ENCODE peak calls at places on chromosome 20, in six cellular contexts. One of them, this sample, is unnamed.

GRCh38 chr20:21615617-21616080 is 89.8 kb upstream of the PAX1 start:
- DNase-seq in fibroblast of pulmonary artery: peak
- DNase-seq in stimulated activated CD4-positive, alpha-beta T cell treated with anti-CD3 and anti-CD28 coated beads, Interleukin-4, amount 100 ng/mL, for 48 hours: peak
- DNase-seq in cardiac fibroblast: peak
- DNase-seq in lung: peak
- DNase-seq in BE2C: peak
- DNase-seq in this sample: peak

GRCh38 chr20:40442181-40442963 is 246.7 kb downstream of the MAFB start:
- DNase-seq in fibroblast of pulmonary artery: peak
- DNase-seq in stimulated activated CD4-positive, alpha-beta T cell treated with anti-CD3 and anti-CD28 coated beads, Interleukin-4, amount 100 ng/mL, for 48 hours: no peak
- DNase-seq in cardiac fibroblast: peak
- DNase-seq in lung: no peak
- DNase-seq in BE2C: no peak
- DNase-seq in this sample: peak

GRCh38 chr20:54665812-54666211 is 190.4 kb downstream of the DOK5 start:
- DNase-seq in fibroblast of pulmonary artery: no peak
- DNase-seq in stimulated activated CD4-positive, alpha-beta T cell treated with anti-CD3 and anti-CD28 coated beads, Interleukin-4, amount 100 ng/mL, for 48 hours: no peak
- DNase-seq in cardiac fibroblast: no peak
- DNase-seq in lung: no peak
- DNase-seq in BE2C: no peak
- DNase-seq in this sample: no peak

GRCh38 chr20:24960302-24960801 is 11.3 kb downstream of the CST7 start:
- DNase-seq in fibroblast of pulmonary artery: no peak
- DNase-seq in stimulated activated CD4-positive, alpha-beta T cell treated with anti-CD3 and anti-CD28 coated beads, Interleukin-4, amount 100 ng/mL, for 48 hours: no peak
- DNase-seq in cardiac fibroblast: no peak
- DNase-seq in lung: no peak
- DNase-seq in BE2C: no peak
- DNase-seq in this sample: no peak

GRCh38 chr20:58293453-58293852 is 16.1 kb upstream of the RAB22A start:
- DNase-seq in fibroblast of pulmonary artery: no peak
- DNase-seq in stimulated activated CD4-positive, alpha-beta T cell treated with anti-CD3 and anti-CD28 coated beads, Interleukin-4, amount 100 ng/mL, for 48 hours: no peak
- DNase-seq in cardiac fibroblast: no peak
- DNase-seq in lung: no peak
- DNase-seq in BE2C: peak
- DNase-seq in this sample: no peak

GRCh38 chr20:63449025-63449424 is 23.4 kb downstream of the KCNQ2 start:
- DNase-seq in fibroblast of pulmonary artery: no peak
- DNase-seq in stimulated activated CD4-positive, alpha-beta T cell treated with anti-CD3 and anti-CD28 coated beads, Interleukin-4, amount 100 ng/mL, for 48 hours: no peak
- DNase-seq in cardiac fibroblast: no peak
- DNase-seq in lung: no peak
- DNase-seq in BE2C: no peak
- DNase-seq in this sample: no peak

GRCh38 chr20:22652685-22653568 is 68.6 kb upstream of the FOXA2 start:
- DNase-seq in fibroblast of pulmonary artery: no peak
- DNase-seq in stimulated activated CD4-positive, alpha-beta T cell treated with anti-CD3 and anti-CD28 coated beads, Interleukin-4, amount 100 ng/mL, for 48 hours: no peak
- DNase-seq in cardiac fibroblast: no peak
- DNase-seq in lung: no peak
- DNase-seq in BE2C: no peak
- DNase-seq in this sample: peak

GRCh38 chr20:48682529-48683385 is 145.0 kb downstream of the PREX1 start:
- DNase-seq in fibroblast of pulmonary artery: peak
- DNase-seq in stimulated activated CD4-positive, alpha-beta T cell treated with anti-CD3 and anti-CD28 coated beads, Interleukin-4, amount 100 ng/mL, for 48 hours: no peak
- DNase-seq in cardiac fibroblast: peak
- DNase-seq in lung: peak
- DNase-seq in BE2C: peak
- DNase-seq in this sample: peak

GRCh38 chr20:24746351-24746685 is 202.8 kb upstream of the CST7 start:
- DNase-seq in fibroblast of pulmonary artery: no peak
- DNase-seq in stimulated activated CD4-positive, alpha-beta T cell treated with anti-CD3 and anti-CD28 coated beads, Interleukin-4, amount 100 ng/mL, for 48 hours: no peak
- DNase-seq in cardiac fibroblast: no peak
- DNase-seq in lung: peak
- DNase-seq in BE2C: no peak
- DNase-seq in this sample: no peak

GRCh38 chr20:59269396-59270025 is 30.9 kb upstream of the EDN3 start:
- DNase-seq in fibroblast of pulmonary artery: no peak
- DNase-seq in stimulated activated CD4-positive, alpha-beta T cell treated with anti-CD3 and anti-CD28 coated beads, Interleukin-4, amount 100 ng/mL, for 48 hours: no peak
- DNase-seq in cardiac fibroblast: no peak
- DNase-seq in lung: no peak
- DNase-seq in BE2C: no peak
- DNase-seq in this sample: no peak

GRCh38 chr20:37535443-37536132 is 7.9 kb upstream of the BLCAP start:
- DNase-seq in fibroblast of pulmonary artery: no peak
- DNase-seq in stimulated activated CD4-positive, alpha-beta T cell treated with anti-CD3 and anti-CD28 coated beads, Interleukin-4, amount 100 ng/mL, for 48 hours: no peak
- DNase-seq in cardiac fibroblast: no peak
- DNase-seq in lung: no peak
- DNase-seq in BE2C: no peak
- DNase-seq in this sample: no peak

GRCh38 chr20:14223806-14224205 is 113.6 kb downstream of the FLRT3 start:
- DNase-seq in fibroblast of pulmonary artery: no peak
- DNase-seq in stimulated activated CD4-positive, alpha-beta T cell treated with anti-CD3 and anti-CD28 coated beads, Interleukin-4, amount 100 ng/mL, for 48 hours: no peak
- DNase-seq in cardiac fibroblast: no peak
- DNase-seq in lung: no peak
- DNase-seq in BE2C: no peak
- DNase-seq in this sample: no peak

GRCh38 chr20:21433329-21433890 is 36.1 kb upstream of the NKX2-4 start:
- DNase-seq in fibroblast of pulmonary artery: peak
- DNase-seq in stimulated activated CD4-positive, alpha-beta T cell treated with anti-CD3 and anti-CD28 coated beads, Interleukin-4, amount 100 ng/mL, for 48 hours: no peak
- DNase-seq in cardiac fibroblast: peak
- DNase-seq in lung: no peak
- DNase-seq in BE2C: no peak
- DNase-seq in this sample: no peak

GRCh38 chr20:2697768-2698167 is 5.2 kb downstream of the EBF4 start:
- DNase-seq in fibroblast of pulmonary artery: no peak
- DNase-seq in stimulated activated CD4-positive, alpha-beta T cell treated with anti-CD3 and anti-CD28 coated beads, Interleukin-4, amount 100 ng/mL, for 48 hours: no peak
- DNase-seq in cardiac fibroblast: no peak
- DNase-seq in lung: peak
- DNase-seq in BE2C: no peak
- DNase-seq in this sample: no peak

GRCh38 chr20:60050193-60050960 is 92.2 kb downstream of the CDH26 start:
- DNase-seq in fibroblast of pulmonary artery: no peak
- DNase-seq in stimulated activated CD4-positive, alpha-beta T cell treated with anti-CD3 and anti-CD28 coated beads, Interleukin-4, amount 100 ng/mL, for 48 hours: no peak
- DNase-seq in cardiac fibroblast: no peak
- DNase-seq in lung: no peak
- DNase-seq in BE2C: no peak
- DNase-seq in this sample: no peak

GRCh38 chr20:51631011-51631950 is 88.8 kb upstream of the NFATC2 start:
- DNase-seq in fibroblast of pulmonary artery: peak
- DNase-seq in stimulated activated CD4-positive, alpha-beta T cell treated with anti-CD3 and anti-CD28 coated beads, Interleukin-4, amount 100 ng/mL, for 48 hours: peak
- DNase-seq in cardiac fibroblast: peak
- DNase-seq in lung: peak
- DNase-seq in BE2C: no peak
- DNase-seq in this sample: peak

GRCh38 chr20:63071541-63072181 is 64.9 kb upstream of the BHLHE23 start:
- DNase-seq in fibroblast of pulmonary artery: peak
- DNase-seq in stimulated activated CD4-positive, alpha-beta T cell treated with anti-CD3 and anti-CD28 coated beads, Interleukin-4, amount 100 ng/mL, for 48 hours: no peak
- DNase-seq in cardiac fibroblast: no peak
- DNase-seq in lung: no peak
- DNase-seq in BE2C: peak
- DNase-seq in this sample: peak

GRCh38 chr20:7841967-7842301 is 98.3 kb downstream of the HAO1 start:
- DNase-seq in fibroblast of pulmonary artery: peak
- DNase-seq in stimulated activated CD4-positive, alpha-beta T cell treated with anti-CD3 and anti-CD28 coated beads, Interleukin-4, amount 100 ng/mL, for 48 hours: no peak
- DNase-seq in cardiac fibroblast: peak
- DNase-seq in lung: no peak
- DNase-seq in BE2C: no peak
- DNase-seq in this sample: peak

GRCh38 chr20:43727980-43728590 is 1.3 kb upstream of the GTSF1L start:
- DNase-seq in fibroblast of pulmonary artery: no peak
- DNase-seq in stimulated activated CD4-positive, alpha-beta T cell treated with anti-CD3 and anti-CD28 coated beads, Interleukin-4, amount 100 ng/mL, for 48 hours: no peak
- DNase-seq in cardiac fibroblast: no peak
- DNase-seq in lung: no peak
- DNase-seq in BE2C: no peak
- DNase-seq in this sample: no peak

GRCh38 chr20:59948828-59949720 is 8.9 kb downstream of the FAM217B start:
- DNase-seq in fibroblast of pulmonary artery: peak
- DNase-seq in stimulated activated CD4-positive, alpha-beta T cell treated with anti-CD3 and anti-CD28 coated beads, Interleukin-4, amount 100 ng/mL, for 48 hours: no peak
- DNase-seq in cardiac fibroblast: peak
- DNase-seq in lung: no peak
- DNase-seq in BE2C: peak
- DNase-seq in this sample: peak

GRCh38 chr20:50335866-50336265 is 145.2 kb downstream of the CEBPB start:
- DNase-seq in fibroblast of pulmonary artery: no peak
- DNase-seq in stimulated activated CD4-positive, alpha-beta T cell treated with anti-CD3 and anti-CD28 coated beads, Interleukin-4, amount 100 ng/mL, for 48 hours: no peak
- DNase-seq in cardiac fibroblast: no peak
- DNase-seq in lung: no peak
- DNase-seq in BE2C: no peak
- DNase-seq in this sample: no peak

GRCh38 chr20:52490715-52491430 is 299.3 kb upstream of the ZFP64 start:
- DNase-seq in fibroblast of pulmonary artery: peak
- DNase-seq in stimulated activated CD4-positive, alpha-beta T cell treated with anti-CD3 and anti-CD28 coated beads, Interleukin-4, amount 100 ng/mL, for 48 hours: no peak
- DNase-seq in cardiac fibroblast: peak
- DNase-seq in lung: no peak
- DNase-seq in BE2C: no peak
- DNase-seq in this sample: peak

GRCh38 chr20:49982072-49982345 is 771 bp upstream of the SNAI1 start:
- DNase-seq in fibroblast of pulmonary artery: no peak
- DNase-seq in stimulated activated CD4-positive, alpha-beta T cell treated with anti-CD3 and anti-CD28 coated beads, Interleukin-4, amount 100 ng/mL, for 48 hours: no peak
- DNase-seq in cardiac fibroblast: no peak
- DNase-seq in lung: no peak
- DNase-seq in BE2C: no peak
- DNase-seq in this sample: no peak

GRCh38 chr20:20003088-20003954 is 13.8 kb upstream of the NAA20 start:
- DNase-seq in fibroblast of pulmonary artery: peak
- DNase-seq in stimulated activated CD4-positive, alpha-beta T cell treated with anti-CD3 and anti-CD28 coated beads, Interleukin-4, amount 100 ng/mL, for 48 hours: peak
- DNase-seq in cardiac fibroblast: peak
- DNase-seq in lung: no peak
- DNase-seq in BE2C: no peak
- DNase-seq in this sample: no peak

This sample was measured in AG20443.